ENCODE peak calls at places on chromosomes 6 and 20, in seven cellular contexts. B is Jurkat, Clone E6-1; Y is fibroblast of the aortic adventitia; V is IMR-90; O is fibroblast of lung; M is colonic mucosa; C is epithelial cell of esophagus. J is an unnamed sample.

GRCh38 chr6:71157350-71157749 is 131.3 kb upstream of the OGFRL1 start:
- DNase-seq in B (no peak), Y (no peak), V (no peak), O (no peak), M (no peak), C (no peak), J (no peak)

GRCh38 chr6:156866181-156866862 is 89.1 kb downstream of the ARID1B start:
- DNase-seq in B (no peak), Y (no peak), V (peak; percentile 73), O (peak; percentile 74), M (no peak), C (peak; percentile 46), J (no peak)

GRCh38 chr6:79949235-79949634 is 1.9 kb upstream of the ELOVL4 start:
- DNase-seq in B (peak; percentile 95), Y (peak; percentile 80), V (peak; percentile 75), O (peak; percentile 68), M (peak; percentile 64), C (peak; percentile 93), J (peak; percentile 86)

GRCh38 chr6:88750936-88751335 is 212.5 kb downstream of the RNGTT start:
- DNase-seq in B (no peak), Y (no peak), V (no peak), O (no peak), M (no peak), C (no peak), J (no peak)

GRCh38 chr6:161136655-161137054 is 137.2 kb downstream of the AGPAT4 start:
- DNase-seq in B (no peak), Y (no peak), V (no peak), O (no peak), M (no peak), C (no peak), J (no peak)

GRCh38 chr6:20211941-20212391 is 303 bp downstream of the MBOAT1 start:
- DNase-seq in B (no peak), Y (peak; percentile 51), V (no peak), O (peak; percentile 43), M (peak; percentile 60), C (peak; percentile 68), J (peak; percentile 20)

GRCh38 chr6:157075549-157076426 is 247.5 kb downstream of the TMEM242 start:
- DNase-seq in B (no peak), Y (peak; percentile 56), V (peak; percentile 68), O (peak; percentile 60), M (no peak), C (peak; percentile 43), J (no peak)

GRCh38 chr6:112027942-112028674 is 25.8 kb upstream of the CCN6 start:
- DNase-seq in B (peak; percentile 94), Y (peak; percentile 78), V (no peak), O (peak; percentile 51), M (no peak), C (peak; percentile 35), J (no peak)

GRCh38 chr6:134217110-134217509 is 100.8 kb downstream of the SGK1 start:
- DNase-seq in B (no peak), Y (peak; percentile 43), V (peak; percentile 82), O (peak; percentile 50), M (no peak), C (no peak), J (no peak)

GRCh38 chr20:40434122-40434521 is 254.9 kb downstream of the MAFB start:
- DNase-seq in B (no peak), Y (no peak), V (no peak), O (no peak), M (no peak), C (no peak), J (no peak)

GRCh38 chr6:79631800-79632172 is 657 bp downstream of the SH3BGRL2 start:
- DNase-seq in B (no peak), Y (no peak), V (no peak), O (no peak), M (no peak), C (no peak), J (no peak)

GRCh38 chr6:33771342-33772113 is 17.4 kb downstream of the LEMD2 start:
- DNase-seq in B (peak; percentile 52), Y (peak; percentile 93), V (peak; percentile 96), O (peak; percentile 93), M (peak; percentile 56), C (peak; percentile 79), J (peak; percentile 87)

GRCh38 chr20:22691369-22692118 is 107.2 kb upstream of the FOXA2 start:
- DNase-seq in B (peak; percentile 60), Y (peak; percentile 77), V (peak; percentile 63), O (peak; percentile 37), M (peak; percentile 74), C (peak; percentile 75), J (peak; percentile 84)

GRCh38 chr20:40882173-40882572 is 146.4 kb upstream of the TOP1 start:
- DNase-seq in B (peak; percentile 97), Y (no peak), V (no peak), O (no peak), M (no peak), C (no peak), J (no peak)

GRCh38 chr6:165448210-165448609 is 138.8 kb upstream of the C6orf118 start:
- DNase-seq in B (no peak), Y (no peak), V (no peak), O (no peak), M (no peak), C (no peak), J (peak; percentile 57)

GRCh38 chr20:24473435-24473834 is 4.0 kb downstream of the SYNDIG1 start:
- DNase-seq in B (no peak), Y (no peak), V (no peak), O (no peak), M (no peak), C (no peak), J (no peak)

GRCh38 chr6:79872986-79873385 is 74.4 kb downstream of the ELOVL4 start:
- DNase-seq in B (no peak), Y (peak; percentile 31), V (peak; percentile 64), O (peak; percentile 42), M (no peak), C (peak; percentile 99), J (peak; percentile 88)

GRCh38 chr20:38203337-38204003 is 38.4 kb upstream of the TGM2 start:
- DNase-seq in B (no peak), Y (no peak), V (no peak), O (no peak), M (no peak), C (no peak), J (no peak)

GRCh38 chr20:62918830-62919229 is 7.5 kb downstream of the DIDO1 start:
- DNase-seq in B (peak; percentile 77), Y (no peak), V (no peak), O (no peak), M (no peak), C (no peak), J (no peak)

GRCh38 chr20:36881888-36882287 is 6.0 kb downstream of the TLDC2 start:
- DNase-seq in B (no peak), Y (no peak), V (no peak), O (peak; percentile 32), M (no peak), C (peak; percentile 80), J (no peak)

GRCh38 chr6:44224154-44224977 is 971 bp downstream of the SLC29A1 start:
- DNase-seq in B (no peak), Y (no peak), V (peak; percentile 8), O (peak; percentile 15), M (no peak), C (peak; percentile 52), J (no peak)

GRCh38 chr6:43770417-43771209 is 602 bp downstream of the VEGFA start:
- DNase-seq in B (peak; percentile 10), Y (no peak), V (peak; percentile 69), O (peak; percentile 61), M (peak; percentile 67), C (peak; percentile 46), J (peak; percentile 50)

GRCh38 chr6:25635886-25636317 is 16.1 kb upstream of the SCGN start:
- DNase-seq in B (no peak), Y (no peak), V (no peak), O (no peak), M (no peak), C (no peak), J (no peak)

GRCh38 chr20:35166242-35166830 is 5.5 kb upstream of the PROCR start:
- DNase-seq in B (peak; percentile 14), Y (no peak), V (no peak), O (no peak), M (peak; percentile 23), C (no peak), J (no peak)

DNA sequence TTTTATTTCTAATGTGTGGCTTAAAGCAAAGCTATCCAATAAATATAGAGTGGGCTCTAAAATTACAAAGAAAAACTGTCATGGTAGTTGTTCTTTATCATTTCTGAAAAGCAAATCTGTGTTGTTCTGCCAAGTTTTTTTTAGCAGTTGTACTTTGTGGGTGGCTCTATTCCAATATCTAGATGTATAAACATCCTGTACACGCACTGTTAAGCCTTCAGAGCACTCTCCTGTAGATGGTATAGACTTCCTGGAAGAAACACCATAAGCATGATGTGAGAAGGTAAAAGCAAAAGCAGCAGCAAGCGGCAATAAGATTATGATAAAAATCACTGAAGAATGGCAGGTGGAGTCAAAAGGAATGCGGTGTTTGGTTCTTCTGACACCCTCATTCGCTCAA is 21.5 kb upstream of the TMEM30A start:
- DNase-seq in B (peak; percentile 44), Y (no peak), V (peak; percentile 62), O (no peak), M (no peak), C (no peak), J (no peak)
- H3K4me3 ChIP-seq in B (no peak overlapping the region), Y (no peak overlapping the region), V (no peak overlapping the region), O (no peak overlapping the region), M (no peak overlapping the region), C (no peak overlapping the region), J (no peak overlapping the region)

GRCh38 chr20:64064145-64064698 is 1.2 kb downstream of the TCEA2 start:
- DNase-seq in B (no peak), Y (peak; percentile 56), V (peak; percentile 32), O (peak; percentile 51), M (no peak), C (peak; percentile 42), J (no peak)
- H3K4me3 ChIP-seq in B (peak overlapping the region; percentile 67), Y (peak overlapping the region; percentile 88), V (peak overlapping the region; percentile 87), O (peak overlapping the region; percentile 84), M (no peak overlapping the region), C (peak overlapping the region; percentile 75), J (no peak overlapping the region)

GRCh38 chr6:158290659-158291058 is 21.6 kb upstream of the TULP4 start:
- DNase-seq in B (peak; percentile 35), Y (no peak), V (no peak), O (no peak), M (no peak), C (no peak), J (no peak)
- H3K4me3 ChIP-seq in B (no peak overlapping the region), Y (no peak overlapping the region), V (no peak overlapping the region), O (no peak overlapping the region), M (no peak overlapping the region), C (no peak overlapping the region), J (no peak overlapping the region)

DNA sequence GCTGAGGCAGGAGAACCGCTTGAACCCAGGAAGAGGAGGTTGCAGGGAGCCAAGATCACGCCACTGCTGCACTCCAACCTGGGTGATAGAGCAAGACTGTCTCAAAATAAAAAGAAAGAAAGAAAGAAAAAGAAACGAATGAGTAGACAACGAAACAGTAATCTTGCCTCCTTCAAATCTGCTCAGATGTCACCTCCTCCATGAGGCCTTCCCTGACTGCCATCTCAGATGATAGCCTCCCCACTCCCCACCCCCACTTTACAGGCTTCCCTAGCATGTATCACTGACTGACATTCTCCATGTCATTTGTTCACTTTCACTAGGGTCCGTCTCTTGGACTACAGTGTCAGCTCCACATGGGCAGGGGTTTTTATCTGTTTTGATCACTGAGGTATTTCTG is 36.4 kb downstream of the C20orf203 start:
- DNase-seq in B (no peak), Y (no peak), V (no peak), O (no peak), M (no peak), C (no peak), J (no peak)
- H3K4me3 ChIP-seq in B (no peak overlapping the region), Y (no peak overlapping the region), V (no peak overlapping the region), O (no peak overlapping the region), M (no peak overlapping the region), C (no peak overlapping the region), J (no peak overlapping the region)

J was measured in trophoblast cell.